ENCODE peak calls at places on chromosome 1, in five cellular contexts. I is GM23338, A is HCT116, M is neural progenitor cell, Q is MM.1S. W is an unnamed sample. For H3K4me1, the result is how much of the 10 kb centered on the place peaks cover.

GRCh38 chr1:78884685-78885452 is 121.7 kb downstream of the ADGRL4 start:
- DNase-seq in Q (no peak), M (peak), I (no peak), A (no peak), W (no peak)

GRCh38 chr1:98870959-98871903 is 133.4 kb downstream of the PLPPR5 start:
- DNase-seq in A (no peak), Q (peak), M (no peak), I (peak), W (no peak)

GRCh38 chr1:30527511-30528140 is 195.8 kb downstream of the MATN1 start:
- DNase-seq in A (no peak), I (no peak), Q (no peak), M (no peak), W (no peak)

GRCh38 chr1:910311-910880 is 13.3 kb upstream of the SAMD11 start:
- DNase-seq in M (peak), I (no peak), Q (no peak), A (no peak), W (peak)

GRCh38 chr1:110056776-110057175 is 13.7 kb downstream of the ALX3 start:
- DNase-seq in I (no peak), A (no peak), Q (no peak), M (no peak), W (no peak)

GRCh38 chr1:6212193-6212959 is 6.5 kb downstream of the RNF207 start:
- DNase-seq in A (no peak), I (no peak), Q (no peak), M (no peak), W (no peak)

GRCh38 chr1:187721216-187721615 is 892.5 kb downstream of the PLA2G4A start:
- DNase-seq in M (no peak), I (no peak), Q (no peak), A (no peak), W (no peak)

GRCh38 chr1:151825811-151826660 is 5.6 kb downstream of the RORC start:
- DNase-seq in Q (no peak), M (peak), A (no peak), I (peak), W (peak)

GRCh38 chr1:228081144-228081543 is 1.4 kb upstream of the ARF1 start:
- DNase-seq in A (no peak), I (no peak), M (no peak), Q (no peak), W (no peak)

GRCh38 chr1:41350055-41350378 is 11.2 kb upstream of the FOXO6 start:
- DNase-seq in M (no peak), I (no peak), Q (no peak), A (no peak), W (no peak)

GRCh38 chr1:237492359-237492758 is 398.4 kb downstream of the ZP4 start:
- DNase-seq in Q (no peak), A (no peak), M (peak), I (peak), W (no peak)

GRCh38 chr1:32291145-32291707 is 657 bp upstream of the HDAC1 start:
- DNase-seq in A (no peak), Q (no peak), I (no peak), M (no peak), W (no peak)

GRCh38 chr1:229231754-229232119 is 39.2 kb upstream of the RAB4A start:
- DNase-seq in I (no peak), A (no peak), Q (no peak), M (no peak), W (no peak)

GRCh38 chr1:9410737-9411297 is 118.1 kb downstream of the SPSB1 start:
- DNase-seq in I (peak), Q (peak), A (peak), M (peak), W (peak)

GRCh38 chr1:25549273-25550154 is 6.1 kb downstream of the LDLRAP1 start:
- DNase-seq in A (peak), I (no peak), M (no peak), Q (peak), W (peak)

GRCh38 chr1:228006034-228006792 is 585 bp upstream of the WNT3A start:
- DNase-seq in M (no peak), A (no peak), Q (no peak), I (peak), W (no peak)

GRCh38 chr1:109838838-109839240 is 71.8 kb upstream of the CSF1 start:
- DNase-seq in I (no peak), A (peak), Q (no peak), M (no peak), W (no peak)

GRCh38 chr1:192805832-192806323 is 3.0 kb upstream of the RGS2 start:
- DNase-seq in A (peak), I (peak), Q (peak), M (peak), W (peak)

GRCh38 chr1:217079579-217079978 is 356.4 kb upstream of the ESRRG start:
- DNase-seq in M (no peak), I (no peak), A (no peak), Q (no peak), W (no peak)

GRCh38 chr1:16351994-16352841 is at the start of gene FBXO42:
- DNase-seq in M (peak), I (peak), A (peak), Q (peak), W (peak)

GRCh38 chr1:210711825-210712224 is 383.1 kb downstream of the HHAT start:
- DNase-seq in I (peak), A (no peak), Q (no peak), M (no peak), W (no peak)
- TF ChIP-seq EZH2phosphoT487 in I (no peak), A (no peak), Q (no peak), M (no peak), W (no peak)

GRCh38 chr1:53557369-53557768 is 98.2 kb downstream of the DMRTB1 start:
- DNase-seq in Q (no peak), M (no peak), A (no peak), I (no peak), W (no peak)

GRCh38 chr1:53554592-53555305 is 95.5 kb downstream of the DMRTB1 start:
- DNase-seq in I (no peak), A (no peak), Q (no peak), M (no peak), W (no peak)

GRCh38 chr1:53558916-53559315 is 99.7 kb downstream of the DMRTB1 start:
- DNase-seq in I (no peak), A (no peak), M (no peak), Q (no peak), W (no peak)

GRCh38 chr1:53557830-53558784 is 98.9 kb downstream of the DMRTB1 start:
- DNase-seq in A (no peak), M (no peak), Q (no peak), I (no peak), W (no peak)

GRCh38 chr1:53556657-53557227 is 97.5 kb downstream of the DMRTB1 start:
- DNase-seq in M (no peak), Q (no peak), A (no peak), I (no peak), W (no peak)
- TF ChIP-seq EZH2 in M (no peak), Q (no peak), A (no peak), I (no peak), W (no peak)

GRCh38 chr1:89794406-89794805 is 26.4 kb upstream of the LRRC8D start:
- DNase-seq in M (peak), A (no peak), I (peak), Q (no peak), W (peak)
- H3K4me1 ChIP-seq in M (under half), A (under half), I (under half), Q (under half), W (under half)

DNA sequence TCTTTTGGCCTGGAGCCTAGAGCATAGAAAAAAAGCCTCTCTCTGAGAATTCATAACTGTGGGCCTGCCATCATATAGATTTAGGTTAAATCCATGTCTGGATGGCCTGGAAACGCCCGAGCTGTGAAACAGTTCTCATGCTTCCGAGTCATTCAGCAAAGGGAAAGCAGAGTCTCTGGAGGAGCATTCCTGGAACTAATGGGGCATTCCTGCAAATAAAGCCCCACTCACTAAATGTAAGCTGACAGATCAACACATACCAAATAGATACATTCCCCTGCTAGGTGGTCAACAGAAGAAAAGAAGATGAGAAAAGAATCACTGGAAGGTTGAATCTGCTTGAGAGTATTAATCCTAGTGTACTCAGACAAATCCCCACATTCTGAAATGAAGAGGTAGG is 75.9 kb upstream of the GNG4 start:
- DNase-seq in Q (no peak), M (peak), I (peak), A (no peak), W (no peak)
- TF ChIP-seq EZH2phosphoT487 in Q (no peak), M (no peak), I (no peak), A (no peak), W (no peak)

GRCh38 chr1:4963251-4963650 is 308.8 kb downstream of the AJAP1 start:
- DNase-seq in I (no peak), M (no peak), Q (no peak), A (no peak), W (peak)
- TF ChIP-seq EZH2 in I (no peak), M (no peak), Q (no peak), A (no peak), W (no peak)